ENCODE peak calls at places on chromosomes 11 and 22, in four cellular contexts. B, V, M and L are unnamed samples.

GRCh38 chr11:62445314-62445740 is 26.5 kb downstream of the SCGB1A1 start:
- DNase-seq in B (no peak), M (peak), V (no peak), L (no peak)

GRCh38 chr11:19890308-19890707 is 177.7 kb downstream of the NAV2 start:
- DNase-seq in V (no peak), B (no peak), M (peak), L (peak)

GRCh38 chr22:38572065-38572464 is 2.1 kb upstream of the DMC1 start:
- DNase-seq in M (peak), B (peak), V (peak), L (peak)

GRCh38 chr11:112525270-112525669 is 264.6 kb upstream of the PLET1 start:
- DNase-seq in V (no peak), B (no peak), M (peak), L (peak)

GRCh38 chr22:27199354-27199753 is 542.0 kb downstream of the MIAT start:
- DNase-seq in M (no peak), B (no peak), V (no peak), L (no peak)

GRCh38 chr11:20337526-20338154 is 25.9 kb upstream of the HTATIP2 start:
- DNase-seq in V (peak), M (peak), B (peak), L (peak)

GRCh38 chr11:12845739-12846358 is 163.3 kb upstream of the RASSF10 start:
- DNase-seq in B (no peak), M (peak), V (no peak), L (peak)

GRCh38 chr11:34783816-34784317 is 132.3 kb downstream of the APIP start:
- DNase-seq in V (no peak), M (no peak), B (no peak), L (no peak)

GRCh38 chr11:95671768-95672167 is 117.8 kb downstream of the FAM76B start:
- DNase-seq in V (no peak), B (no peak), M (peak), L (peak)

GRCh38 chr11:94550513-94550912 is 6.8 kb downstream of the FUT4 start:
- DNase-seq in V (no peak), B (no peak), M (no peak), L (no peak)

GRCh38 chr22:27170491-27170890 is 513.1 kb downstream of the MIAT start:
- DNase-seq in M (peak), B (no peak), V (no peak), L (peak)

GRCh38 chr22:48492371-48493320 is 1335.0 kb downstream of the BRD1 start:
- DNase-seq in B (peak), V (peak), M (peak), L (peak)

GRCh38 chr11:68383976-68384501 is 71.6 kb downstream of the LRP5 start:
- DNase-seq in V (peak), B (peak), M (peak), L (peak)

GRCh38 chr22:19844423-19845368 is 10.0 kb downstream of the GNB1L start:
- DNase-seq in M (peak), V (no peak), B (no peak), L (peak)

GRCh38 chr22:38944653-38945052 is 12.8 kb upstream of the APOBEC3A start:
- DNase-seq in V (no peak), B (no peak), M (no peak), L (no peak)

GRCh38 chr11:102318469-102318868 is 1.2 kb downstream of the BIRC3 start:
- DNase-seq in B (no peak), M (peak), V (no peak), L (no peak)

GRCh38 chr11:93034031-93034430 is 64.6 kb downstream of the MTNR1B start:
- DNase-seq in B (no peak), V (no peak), M (peak), L (peak)

GRCh38 chr11:103699216-103699615 is 337.2 kb upstream of the DDI1 start:
- DNase-seq in M (peak), V (no peak), B (no peak), L (peak)

GRCh38 chr11:96102664-96103068 is 178.8 kb upstream of the MTMR2 start:
- DNase-seq in B (no peak), V (no peak), M (peak), L (peak)

GRCh38 chr11:74860743-74861142 is 88.1 kb downstream of the XRRA1 start:
- DNase-seq in M (no peak), V (no peak), B (no peak), L (no peak)

GRCh38 chr11:66556086-66556485 is 9.4 kb downstream of the ACTN3 start:
- DNase-seq in V (no peak), M (no peak), B (no peak), L (no peak)

GRCh38 chr11:34178422-34178821 is 73.0 kb downstream of the NAT10 start:
- DNase-seq in V (no peak), M (no peak), B (no peak), L (no peak)

GRCh38 chr22:43007519-43008102 is 7.3 kb downstream of the PACSIN2 start:
- DNase-seq in M (peak), V (no peak), B (no peak), L (peak)

GRCh38 chr11:69301491-69302401 is 7.8 kb downstream of the MYEOV start:
- DNase-seq in M (peak), B (no peak), V (peak), L (no peak)

GRCh38 chr11:122754553-122755322 is 83.6 kb upstream of the CRTAM start:
- DNase-seq in B (no peak), V (peak), M (no peak), L (peak)

GRCh38 chr22:36086170-36086490 is 57.5 kb upstream of the RBFOX2 start:
- DNase-seq in M (peak), B (no peak), V (no peak), L (no peak)

GRCh38 chr22:49657275-49657973 is 170.2 kb downstream of the BRD1 start:
- DNase-seq in V (peak), B (no peak), M (no peak), L (no peak)

GRCh38 chr11:46315783-46316563 is 31.3 kb upstream of the DGKZ start:
- DNase-seq in V (no peak), M (no peak), B (no peak), L (no peak)

GRCh38 chr11:345179-345578 is 24.1 kb upstream of the B4GALNT4 start:
- DNase-seq in M (no peak), B (no peak), V (no peak), L (no peak)

GRCh38 chr11:115226556-115226955 is 277.7 kb downstream of the CADM1 start:
- DNase-seq in B (peak), V (no peak), M (no peak), L (peak)

GRCh38 chr11:95413761-95414160 is 182.8 kb upstream of the SESN3 start:
- DNase-seq in M (no peak), V (no peak), B (no peak), L (no peak)

GRCh38 chr11:62709262-62710000 is 2.0 kb downstream of the GNG3 start:
- DNase-seq in V (peak), M (peak), B (peak), L (peak)

GRCh38 chr11:87425391-87425790 is 387.7 kb downstream of the TMEM135 start:
- DNase-seq in V (no peak), M (no peak), B (no peak), L (no peak)

GRCh38 chr11:47308050-47308823 is 38.3 kb downstream of the MADD start:
- DNase-seq in V (no peak), B (peak), M (no peak), L (peak)

GRCh38 chr11:117874253-117874909 is 2.1 kb downstream of the FXYD6 start:
- DNase-seq in B (no peak), M (no peak), V (no peak), L (no peak)
- H3K4me3 ChIP-seq in B (peak), M (no peak), V (no peak), L (no peak)

GRCh38 chr11:1547467-1548098 is 24.5 kb downstream of the DUSP8 start:
- DNase-seq in B (no peak), V (no peak), M (no peak), L (no peak)
- H3K4me3 ChIP-seq in B (peak), V (no peak), M (no peak), L (no peak)

DNA sequence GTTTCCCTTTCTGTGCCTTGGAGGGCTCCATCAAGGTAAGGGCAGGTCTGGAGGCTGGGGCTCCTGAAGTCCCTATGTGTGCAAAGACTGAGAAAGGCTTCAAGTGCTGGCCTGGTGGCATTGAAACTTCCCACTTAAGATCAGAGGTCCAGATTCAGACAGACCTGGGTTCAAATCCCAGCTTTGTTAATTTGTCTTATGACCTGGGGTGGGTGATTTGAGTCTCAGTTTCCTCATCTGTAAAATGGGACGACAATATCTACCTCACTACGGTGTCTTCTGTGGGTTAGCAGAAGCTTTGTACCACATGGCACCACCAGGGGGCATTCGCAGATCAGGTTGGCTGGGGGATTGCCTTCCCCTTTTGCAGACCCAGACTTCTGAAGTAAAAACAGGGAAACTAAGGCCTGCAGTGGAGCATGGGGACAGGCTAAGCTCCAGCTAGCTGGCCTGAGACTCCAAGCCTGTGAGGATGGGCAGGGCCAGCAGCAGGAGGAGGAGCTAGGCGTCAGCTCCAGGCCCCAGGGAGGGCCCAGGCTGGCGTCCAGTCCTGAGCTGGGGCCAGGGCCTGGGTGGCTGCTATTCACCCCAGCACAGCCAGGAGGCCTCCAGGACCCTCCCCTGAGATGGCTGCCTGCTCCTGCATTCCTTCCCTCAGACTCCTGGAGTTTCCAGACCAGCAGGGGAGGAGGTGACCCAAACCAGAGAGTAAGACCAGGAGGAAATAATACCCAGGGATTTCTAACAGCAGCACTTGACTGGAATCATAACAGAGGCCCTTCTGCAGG is 1.5 kb downstream of the CASTOR1 start:
- DNase-seq in B (peak), M (peak), V (peak), L (peak)
- H3K4me3 ChIP-seq in B (no peak), M (peak), V (peak), L (peak)

GRCh38 chr22:37199839-37200161 is 11.8 kb upstream of the C1QTNF6 start:
- DNase-seq in M (no peak), B (no peak), V (peak), L (no peak)
- H3K4me3 ChIP-seq in M (peak), B (no peak), V (peak), L (peak)

DNA sequence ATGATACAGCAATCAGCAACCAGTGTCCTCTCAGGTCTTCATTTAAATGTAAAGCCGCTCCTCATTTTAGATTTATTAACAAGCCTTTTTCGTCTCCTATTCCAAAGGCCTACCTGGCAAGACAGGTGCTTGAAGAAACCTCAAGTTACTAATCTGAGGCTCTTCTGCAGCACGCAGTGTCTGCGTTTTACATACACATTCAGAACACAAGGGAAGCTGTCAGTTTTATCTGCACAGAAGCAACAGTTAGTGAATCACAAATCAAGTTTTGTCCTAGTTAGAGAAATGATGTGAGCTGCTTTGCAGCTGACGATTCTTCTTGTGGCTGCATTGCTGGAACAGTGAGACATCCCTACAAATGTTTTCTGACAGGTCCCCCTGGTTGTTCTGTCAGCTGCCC is 308.8 kb upstream of the NARS2 start:
- DNase-seq in B (no peak), M (no peak), V (no peak), L (no peak)
- H3K4me3 ChIP-seq in B (no peak), M (no peak), V (no peak), L (no peak)

GRCh38 chr22:33568934-33569496 is 351.3 kb downstream of the LARGE1 start:
- DNase-seq in M (no peak), B (no peak), V (peak), L (peak)
- H3K4me3 ChIP-seq in M (no peak), B (no peak), V (peak), L (no peak)